ENCODE peak calls at places on chromosomes 16 and 17, in five cellular contexts. E is esophagus muscularis mucosa; K is naive thymus-derived CD4-positive, alpha-beta T cell; L is neural progenitor cell; P is IMR-90. S is an unnamed sample.

GRCh38 chr16:64718481-64718880 is 403.4 kb downstream of the CDH11 start:
- DNase-seq in E (no peak), K (no peak), L (no peak), P (no peak), S (no peak)

GRCh38 chr17:79922161-79922569 is 82.9 kb upstream of the CBX4 start:
- DNase-seq in E (no peak), K (no peak), L (no peak), P (no peak), S (no peak)

GRCh38 chr17:42167807-42168206 is 13.0 kb upstream of the RAB5C start:
- DNase-seq in E (no peak), K (no peak), L (no peak), P (no peak), S (no peak)

GRCh38 chr16:19105891-19106624 is 7.7 kb upstream of the ITPRIPL2 start:
- DNase-seq in E (no peak), K (no peak), L (no peak), P (peak; percentile 34), S (peak; percentile 36)

GRCh38 chr17:50533720-50534148 is 1.2 kb downstream of the EPN3 start:
- DNase-seq in E (no peak), K (no peak), L (no peak), P (peak; percentile 33), S (no peak)

GRCh38 chr17:11925271-11926021 is 71.8 kb downstream of the ZNF18 start:
- DNase-seq in E (no peak), K (no peak), L (no peak), P (no peak), S (no peak)

GRCh38 chr17:41775394-41776226 is 10.9 kb downstream of the JUP start:
- DNase-seq in E (no peak), K (no peak), L (peak; percentile 84), P (no peak), S (no peak)

GRCh38 chr17:35244345-35245195 is 1.7 kb downstream of the SLFN5 start:
- DNase-seq in E (peak; percentile 95), K (peak; percentile 75), L (peak; percentile 42), P (peak; percentile 81), S (peak; percentile 57)

GRCh38 chr17:9360610-9361571 is 214.7 kb downstream of the STX8 start:
- DNase-seq in E (no peak), K (no peak), L (no peak), P (peak; percentile 89), S (peak; percentile 63)

GRCh38 chr17:47846741-47847340 is 4.1 kb downstream of the SP6 start:
- DNase-seq in E (no peak), K (no peak), L (peak; percentile 67), P (no peak), S (no peak)

GRCh38 chr17:4174556-4174955 is 31.6 kb downstream of the CYB5D2 start:
- DNase-seq in E (no peak), K (no peak), L (no peak), P (no peak), S (no peak)

GRCh38 chr17:39281806-39282205 is 56.1 kb upstream of the STAC2 start:
- DNase-seq in E (no peak), K (no peak), L (no peak), P (peak; percentile 48), S (peak; percentile 71)

GRCh38 chr17:56659622-56660021 is 66.1 kb downstream of the NOG start:
- DNase-seq in E (no peak), K (no peak), L (no peak), P (no peak), S (no peak)

GRCh38 chr17:64540118-64540776 is 33.5 kb downstream of the CEP95 start:
- DNase-seq in E (no peak), K (no peak), L (no peak), P (no peak), S (no peak)

GRCh38 chr16:4347765-4348509 is 3.2 kb downstream of the PAM16 start:
- DNase-seq in E (no peak), K (no peak), L (no peak), P (no peak), S (no peak)

DNA sequence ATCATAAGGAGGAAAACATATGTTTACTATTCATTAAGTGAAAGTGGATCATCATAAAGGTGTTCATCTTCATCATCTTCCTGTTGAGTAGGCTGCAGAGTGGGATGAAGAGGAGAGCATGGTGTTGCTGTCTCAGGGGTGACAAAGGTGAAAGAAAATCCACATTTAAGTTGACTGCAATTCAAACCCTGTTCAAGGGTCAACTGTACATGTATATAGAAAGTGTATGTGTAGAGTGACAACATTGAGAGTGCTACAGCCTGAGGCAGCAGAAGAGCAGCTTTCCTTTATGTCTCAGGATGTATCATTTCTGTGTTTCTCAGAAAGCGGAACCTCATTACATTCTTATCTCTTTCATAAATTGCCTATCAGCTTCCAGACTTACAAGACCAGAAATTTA is 17.2 kb downstream of the ORC6 start:
- DNase-seq in E (no peak), K (no peak), L (no peak), P (no peak), S (no peak)
- H3K4me1 ChIP-seq in E (no peaks in the 10 kb centered on the region), K (no peaks in the 10 kb centered on the region), L (no peaks in the 10 kb centered on the region), P (no peaks in the 10 kb centered on the region), S (no peaks in the 10 kb centered on the region)

GRCh38 chr17:57948555-57949420 is 6.4 kb downstream of the CUEDC1 start:
- DNase-seq in E (no peak), K (no peak), L (no peak), P (peak; percentile 96), S (peak; percentile 98)

GRCh38 chr17:57947369-57947768 is 7.8 kb downstream of the CUEDC1 start:
- DNase-seq in E (no peak), K (no peak), L (no peak), P (no peak), S (no peak)

GRCh38 chr17:57948169-57948554 is 7.0 kb downstream of the CUEDC1 start:
- DNase-seq in E (no peak), K (no peak), L (no peak), P (no peak), S (no peak)

GRCh38 chr17:57945999-57946797 is 9.0 kb downstream of the CUEDC1 start:
- DNase-seq in E (no peak), K (peak; percentile 18), L (no peak), P (peak; percentile 58), S (peak; percentile 55)

DNA sequence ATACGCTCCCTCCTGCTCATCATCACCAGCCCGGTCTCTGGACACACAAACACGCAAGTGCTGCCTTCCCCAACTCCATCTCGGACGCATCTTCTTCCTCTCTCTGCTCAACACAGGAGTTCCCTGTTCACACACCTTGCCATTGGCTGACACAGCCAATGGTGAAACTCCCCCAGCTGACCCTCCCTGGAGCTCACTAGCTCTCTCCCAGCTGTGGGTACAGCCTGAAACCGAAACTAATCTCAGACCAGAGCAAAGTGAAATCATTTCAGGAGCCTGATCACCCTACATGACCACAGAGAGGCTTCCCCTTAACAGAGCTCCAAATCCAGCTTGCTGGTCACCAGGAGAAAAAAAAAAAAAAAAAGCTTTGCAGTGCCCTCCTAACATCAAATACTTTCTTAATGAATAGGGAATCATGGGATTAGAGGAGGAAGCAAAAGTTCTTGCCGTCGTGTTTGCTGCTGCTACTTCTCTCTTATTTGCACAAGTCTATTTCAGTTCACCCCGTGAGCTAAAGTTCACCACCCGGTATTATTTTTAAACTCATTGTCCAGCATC is 8.3 kb downstream of the CUEDC1 start:
- DNase-seq in E (no peak), K (peak; percentile 26), L (no peak), P (peak; percentile 78), S (peak; percentile 56)
- H3K27ac ChIP-seq in E (peak overlapping the region; percentile 100), K (peak overlapping the region; percentile 15), L (no peak overlapping the region), P (peak overlapping the region; percentile 15), S (peak overlapping the region; percentile 83)

DNA sequence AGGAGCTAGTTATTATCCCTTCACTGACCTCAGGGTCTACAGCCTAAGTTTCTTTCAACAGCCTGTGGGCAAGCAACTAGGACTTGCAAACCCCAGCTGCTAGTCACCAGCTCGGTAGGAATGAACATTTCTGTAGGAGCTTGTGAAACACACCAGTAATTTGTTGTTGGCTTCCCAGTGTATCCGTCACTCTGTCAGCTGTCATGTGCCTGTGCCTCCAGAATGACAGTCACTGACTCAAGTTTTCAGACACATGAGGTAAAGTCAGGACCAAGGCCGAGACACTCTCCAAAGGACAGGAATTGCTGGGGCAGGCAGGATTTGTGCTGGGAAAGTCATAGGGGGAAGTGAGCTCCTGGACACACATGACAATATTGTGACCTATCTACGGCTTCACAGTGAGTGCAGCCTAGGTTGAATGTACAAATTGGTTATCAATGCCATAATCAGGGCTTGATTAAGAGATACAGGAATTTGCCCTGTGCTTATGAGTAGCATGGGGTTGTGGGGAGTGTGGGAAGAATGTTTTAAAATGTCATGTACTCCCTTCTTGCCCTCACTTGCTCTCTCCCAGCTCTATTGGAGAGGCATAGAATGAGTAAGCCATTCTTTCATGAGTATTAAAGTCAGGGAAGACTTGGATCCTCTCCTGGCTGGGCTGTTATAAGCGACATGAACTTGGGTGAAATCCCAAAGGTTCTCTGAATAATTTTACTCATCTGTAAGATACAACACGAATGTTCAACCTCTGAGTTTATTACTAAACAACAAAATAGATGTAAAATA is 391.4 kb downstream of the UTP18 start:
- DNase-seq in E (no peak), K (no peak), L (no peak), P (no peak), S (no peak)
- H3K4me1 ChIP-seq in E (no peaks in the 10 kb centered on the region), K (no peaks in the 10 kb centered on the region), L (peaks cover 5% of the 10 kb centered on the region), P (no peaks in the 10 kb centered on the region), S (no peaks in the 10 kb centered on the region)

DNA sequence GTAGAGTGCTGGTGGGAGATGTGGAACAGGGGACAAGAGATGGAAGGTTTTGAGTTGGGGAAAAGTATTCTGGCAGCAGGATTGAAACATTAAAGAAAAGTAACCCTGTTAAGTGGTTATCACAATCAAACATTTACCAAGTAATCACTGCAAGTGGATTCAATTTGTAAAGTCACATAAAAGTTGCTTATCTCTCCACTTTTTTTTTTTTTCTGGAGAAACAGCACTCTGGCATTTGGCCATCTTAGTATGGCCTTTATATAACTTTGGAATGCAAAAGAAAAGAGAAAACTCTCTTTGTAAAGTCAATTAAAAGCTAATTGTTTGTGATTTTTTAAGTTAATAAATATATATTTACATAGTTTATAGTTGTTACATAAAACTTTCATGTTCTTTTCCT is 259.3 kb upstream of the TBX2 start:
- DNase-seq in E (no peak), K (no peak), L (no peak), P (no peak), S (no peak)
- H3K27ac ChIP-seq in E (no peak overlapping the region), K (no peak overlapping the region), L (no peak overlapping the region), P (no peak overlapping the region), S (no peak overlapping the region)

GRCh38 chr16:23857256-23857891 is 21.6 kb downstream of the PRKCB start:
- DNase-seq in E (no peak), K (no peak), L (peak; percentile 18), P (no peak), S (no peak)

GRCh38 chr16:23857901-23858300 is 22.1 kb downstream of the PRKCB start:
- DNase-seq in E (no peak), K (no peak), L (no peak), P (no peak), S (no peak)

GRCh38 chr16:23858496-23859062 is 22.8 kb downstream of the PRKCB start:
- DNase-seq in E (no peak), K (no peak), L (no peak), P (no peak), S (no peak)

GRCh38 chr16:23855010-23855409 is 19.2 kb downstream of the PRKCB start:
- DNase-seq in E (no peak), K (no peak), L (no peak), P (no peak), S (no peak)

GRCh38 chr16:23856345-23856744 is 20.6 kb downstream of the PRKCB start:
- DNase-seq in E (no peak), K (no peak), L (no peak), P (no peak), S (no peak)
- H3K4me1 ChIP-seq in E (peaks cover 5% of the 10 kb centered on the region), K (peaks cover 42% of the 10 kb centered on the region), L (peaks cover 20% of the 10 kb centered on the region), P (no peaks in the 10 kb centered on the region), S (no peaks in the 10 kb centered on the region)

GRCh38 chr16:14168146-14168545 is 97.0 kb downstream of the MRTFB start:
- DNase-seq in E (no peak), K (no peak), L (no peak), P (no peak), S (peak; percentile 69)
- H3K27ac ChIP-seq in E (no peak overlapping the region), K (no peak overlapping the region), L (no peak overlapping the region), P (no peak overlapping the region), S (no peak overlapping the region)

S was measured in astrocyte.